ENCODE peak calls at places on chromosomes 11 and 22, in nine cellular contexts. R, X, H, D, K, N, F, Z and U are unnamed samples.

GRCh38 chr22:40922484-40923303 is 28.5 kb upstream of the RBX1 start:
- DNase-seq in R (no peak), X (no peak), H (peak; percentile 21), D (peak; percentile 20), K (no peak), N (no peak), F (no peak), Z (peak; percentile 72), U (no peak)

GRCh38 chr11:77379253-77379652 is 77.8 kb upstream of the GDPD4 start:
- DNase-seq in R (no peak), X (no peak), H (no peak), D (no peak), K (no peak), N (no peak), F (no peak), Z (peak; percentile 74), U (no peak)

GRCh38 chr11:38274031-38274430 is 1676.0 kb upstream of the RAG2 start:
- DNase-seq in R (no peak), X (no peak), H (no peak), D (no peak), K (no peak), N (no peak), F (no peak), Z (no peak), U (no peak)

GRCh38 chr11:117807482-117808272 is 10.7 kb upstream of the DSCAML1 start:
- DNase-seq in R (peak; percentile 57), X (peak; percentile 95), H (peak; percentile 80), D (peak; percentile 54), K (peak; percentile 85), N (peak; percentile 66), F (peak; percentile 42), Z (peak; percentile 51), U (peak; percentile 91)

GRCh38 chr22:41557401-41558240 is 3.2 kb upstream of the CSDC2 start:
- DNase-seq in R (no peak), X (no peak), H (peak; percentile 79), D (no peak), K (peak; percentile 78), N (no peak), F (no peak), Z (peak; percentile 94), U (peak; percentile 90)

GRCh38 chr11:68012044-68012842 is 2.1 kb downstream of the ALDH3B1 start:
- DNase-seq in R (no peak), X (no peak), H (no peak), D (no peak), K (no peak), N (no peak), F (no peak), Z (no peak), U (no peak)

GRCh38 chr22:37100589-37101127 is 8.9 kb downstream of the TMPRSS6 start:
- DNase-seq in R (no peak), X (no peak), H (no peak), D (no peak), K (no peak), N (no peak), F (no peak), Z (no peak), U (no peak)

GRCh38 chr22:50192825-50193204 is 7.1 kb downstream of the TRABD start:
- DNase-seq in R (no peak), X (no peak), H (no peak), D (no peak), K (peak; percentile 53), N (no peak), F (no peak), Z (no peak), U (no peak)

GRCh38 chr22:45877651-45878050 is 99.3 kb downstream of the WNT7B start:
- DNase-seq in R (no peak), X (peak; percentile 70), H (no peak), D (no peak), K (peak; percentile 21), N (no peak), F (no peak), Z (no peak), U (peak; percentile 11)

GRCh38 chr11:68423481-68423880 is 37.1 kb upstream of the PPP6R3 start:
- DNase-seq in R (no peak), X (no peak), H (no peak), D (no peak), K (no peak), N (no peak), F (no peak), Z (no peak), U (no peak)

DNA sequence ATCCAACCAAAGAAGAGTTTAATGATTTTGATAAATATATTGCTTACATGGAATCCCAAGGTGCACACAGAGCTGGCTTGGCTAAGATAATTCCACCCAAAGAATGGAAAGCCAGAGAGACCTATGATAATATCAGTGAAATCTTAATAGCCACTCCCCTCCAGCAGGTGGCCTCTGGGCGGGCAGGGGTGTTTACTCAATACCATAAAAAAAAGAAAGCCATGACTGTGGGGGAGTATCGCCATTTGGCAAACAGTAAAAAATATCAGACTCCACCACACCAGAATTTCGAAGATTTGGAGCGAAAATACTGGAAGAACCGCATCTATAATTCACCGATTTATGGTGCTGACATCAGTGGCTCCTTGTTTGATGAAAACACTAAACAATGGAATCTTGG is 23.9 kb downstream of the KDM4D start:
- DNase-seq in R (no peak), X (no peak), H (no peak), D (no peak), K (no peak), N (no peak), F (no peak), Z (no peak), U (no peak)
- TF ChIP-seq CTCF in R (no peak), X (no peak), H (no peak), D (no peak), K (no peak), N (no peak), F (no peak), Z (no peak), U (no peak)

DNA sequence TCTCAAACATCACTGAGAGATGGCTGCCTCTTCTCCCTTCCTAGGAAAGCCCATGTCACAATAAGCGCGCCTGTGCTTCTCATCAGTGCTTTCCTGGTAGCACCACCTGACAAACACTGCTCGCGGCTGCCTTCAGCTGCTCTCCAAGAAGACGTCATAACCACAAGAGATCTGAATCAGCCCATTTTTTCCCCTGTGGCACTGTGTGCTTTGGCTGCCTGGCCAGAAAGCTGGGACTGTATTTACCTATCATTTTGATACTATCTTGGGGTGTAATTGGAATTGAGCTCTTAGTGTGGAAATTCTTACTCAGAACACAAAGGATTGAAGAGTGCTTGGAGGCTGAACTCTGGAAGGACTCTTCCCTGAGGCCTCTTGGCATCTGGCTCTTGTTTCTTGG is 50.3 kb upstream of the EHF start:
- DNase-seq in R (no peak), X (no peak), H (no peak), D (no peak), K (peak; percentile 51), N (peak; percentile 94), F (no peak), Z (peak; percentile 8), U (no peak)
- TF ChIP-seq POLR2A in R (no peak), X (no peak), H (no peak), D (no peak), K (no peak), N (no peak), F (no peak), Z (no peak), U (no peak)

DNA sequence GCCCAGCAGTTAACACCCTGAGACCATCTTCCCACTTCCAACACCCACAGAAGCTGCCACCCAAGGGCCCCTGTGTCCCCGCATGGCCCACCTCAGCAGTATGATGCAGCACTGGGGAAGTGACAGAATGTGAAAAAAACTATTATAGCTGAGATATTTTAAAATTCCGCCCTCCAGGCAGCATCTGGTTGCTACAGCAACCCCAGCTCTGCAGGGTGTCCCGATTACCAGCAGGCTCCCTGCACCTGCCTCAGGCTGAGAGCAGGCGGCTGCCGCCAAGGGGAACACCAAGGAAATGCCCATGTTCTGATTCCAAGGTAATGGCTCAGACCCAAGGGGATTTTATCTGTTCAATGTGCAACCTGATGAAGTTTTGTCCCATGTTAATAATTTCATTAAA is 10.5 kb upstream of the TMEM121B start:
- DNase-seq in R (no peak), X (no peak), H (no peak), D (no peak), K (no peak), N (no peak), F (no peak), Z (no peak), U (no peak)
- TF ChIP-seq CTCF in R (no peak), X (no peak), H (no peak), D (no peak), K (no peak), N (no peak), F (no peak), Z (no peak), U (no peak)

GRCh38 chr11:62104816-62105610 is 18.8 kb upstream of the INCENP start:
- DNase-seq in R (no peak), X (no peak), H (peak; percentile 48), D (no peak), K (no peak), N (no peak), F (no peak), Z (peak; percentile 61), U (no peak)
- TF ChIP-seq POLR2A in R (no peak), X (no peak), H (peak; percentile 17), D (no peak), K (no peak), N (no peak), F (no peak), Z (no peak), U (no peak)

DNA sequence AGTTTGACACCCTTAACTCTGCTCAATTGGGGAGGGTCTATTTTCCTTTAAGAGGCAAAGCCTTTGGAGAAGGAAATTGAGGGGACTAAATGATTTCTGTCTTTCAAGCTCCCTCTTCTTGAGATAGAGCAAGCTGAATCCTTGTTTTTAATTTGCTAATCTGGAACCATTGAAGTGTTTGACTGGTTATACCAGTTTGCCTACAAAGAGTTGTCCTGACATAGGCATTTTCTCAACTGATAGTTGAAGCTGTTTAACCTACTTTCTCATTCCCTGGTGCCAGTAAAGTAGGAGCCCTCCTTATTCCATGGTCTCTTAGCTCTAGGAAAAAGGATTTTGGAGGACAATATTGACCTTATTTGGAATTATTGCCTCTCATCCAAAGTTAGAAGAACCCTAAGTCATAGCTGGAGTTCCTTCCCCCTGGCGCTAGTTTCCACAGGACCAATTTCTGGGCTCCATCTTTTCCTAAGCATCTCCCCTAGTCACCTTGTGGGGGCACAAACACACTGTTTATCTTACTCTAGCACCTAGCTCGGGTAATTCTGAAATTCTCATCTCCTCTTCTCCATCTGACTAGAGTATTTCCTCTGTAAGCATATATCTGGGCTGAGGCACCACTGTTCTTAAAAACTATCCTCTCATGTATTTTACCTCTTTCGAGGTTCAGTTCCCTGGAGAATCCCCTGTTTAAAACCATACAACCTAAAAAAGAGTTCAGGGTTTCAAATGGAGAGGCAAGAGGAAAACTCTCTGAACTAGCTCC is 7.4 kb downstream of the ZDHHC5 start:
- DNase-seq in R (no peak), X (no peak), H (no peak), D (no peak), K (no peak), N (no peak), F (no peak), Z (no peak), U (peak; percentile 2)
- TF ChIP-seq CTCF in R (no peak), X (no peak), H (no peak), D (no peak), K (no peak), N (no peak), F (no peak), Z (no peak), U (no peak)